ENCODE peak calls at places on chromosome 6, in ten cellular contexts. Z, T, J, E, X, O, Q, G, W and U are unnamed samples.
A peak's percentile ranks its signal among the peaks of the same experiment; 100 is the strongest.

GRCh38 chr6:33781105-33781975 is 7.6 kb downstream of the LEMD2 start:
- DNase-seq in Q (no peak), O (no peak), T (peak; percentile 76), W (no peak), G (no peak), J (no peak), E (peak; percentile 55), X (no peak), Z (peak; percentile 58), U (no peak)

GRCh38 chr6:109455161-109455501 is 441 bp downstream of the MICAL1 start:
- DNase-seq in J (peak; percentile 33), X (peak; percentile 46), G (no peak), E (peak; percentile 51), O (peak; percentile 75), Q (peak; percentile 92), T (no peak), W (no peak), Z (peak; percentile 69), U (peak; percentile 56)

GRCh38 chr6:145669627-145670034 is 65.7 kb downstream of the EPM2A start:
- DNase-seq in J (no peak), Q (no peak), O (no peak), T (peak; percentile 83), X (no peak), E (no peak), G (peak; percentile 23), Z (no peak), W (no peak), U (no peak)

GRCh38 chr6:147141690-147142308 is 62.4 kb upstream of the STXBP5 start:
- DNase-seq in J (no peak), Q (no peak), T (peak; percentile 73), G (no peak), E (no peak), Z (no peak), O (no peak), W (no peak), X (no peak), U (no peak)

GRCh38 chr6:111711476-111711875 is 105.8 kb upstream of the TRAF3IP2 start:
- DNase-seq in G (no peak), Q (no peak), J (no peak), T (no peak), E (no peak), X (peak; percentile 44), W (no peak), Z (peak; percentile 65), O (no peak), U (peak; percentile 27)

GRCh38 chr6:133774356-133774755 is 114.6 kb upstream of the TCF21 start:
- DNase-seq in Z (no peak), X (no peak), J (no peak), T (peak; percentile 68), G (no peak), E (no peak), O (no peak), Q (no peak), W (no peak), U (no peak)

GRCh38 chr6:165008971-165009370 is 300.4 kb downstream of the C6orf118 start:
- DNase-seq in Q (no peak), Z (no peak), X (no peak), J (no peak), E (no peak), G (no peak), O (no peak), W (no peak), T (peak; percentile 56), U (no peak)

GRCh38 chr6:14865609-14866100 is 380.2 kb upstream of the JARID2 start:
- DNase-seq in E (no peak), Q (no peak), W (no peak), J (no peak), X (no peak), Z (no peak), G (no peak), T (peak; percentile 20), O (peak; percentile 53), U (no peak)

GRCh38 chr6:42050011-42050896 is at the start of gene TAF8:
- DNase-seq in O (peak; percentile 95), J (peak; percentile 72), E (peak; percentile 88), Z (peak; percentile 96), W (peak; percentile 88), Q (peak; percentile 98), X (peak; percentile 82), T (peak; percentile 93), G (peak; percentile 76), U (peak; percentile 83)

GRCh38 chr6:71205336-71205956 is 83.2 kb upstream of the OGFRL1 start:
- DNase-seq in T (peak; percentile 74), Z (no peak), G (no peak), W (no peak), Q (no peak), J (no peak), O (no peak), E (no peak), X (no peak), U (no peak)

GRCh38 chr6:122789078-122789861 is at the start of gene SMPDL3A:
- DNase-seq in Q (peak; percentile 89), W (peak; percentile 84), Z (peak; percentile 85), J (no peak), T (peak; percentile 91), E (peak; percentile 81), O (peak; percentile 38), X (peak; percentile 70), G (peak; percentile 69), U (peak; percentile 84)
- TF ChIP-seq CTCF in Q (peak; percentile 33), W (peak; percentile 66), Z (peak; percentile 39), J (no peak), T (peak; percentile 42), E (no peak), O (peak; percentile 50), X (peak; percentile 63), G (peak; percentile 39), U (peak; percentile 43)

DNA sequence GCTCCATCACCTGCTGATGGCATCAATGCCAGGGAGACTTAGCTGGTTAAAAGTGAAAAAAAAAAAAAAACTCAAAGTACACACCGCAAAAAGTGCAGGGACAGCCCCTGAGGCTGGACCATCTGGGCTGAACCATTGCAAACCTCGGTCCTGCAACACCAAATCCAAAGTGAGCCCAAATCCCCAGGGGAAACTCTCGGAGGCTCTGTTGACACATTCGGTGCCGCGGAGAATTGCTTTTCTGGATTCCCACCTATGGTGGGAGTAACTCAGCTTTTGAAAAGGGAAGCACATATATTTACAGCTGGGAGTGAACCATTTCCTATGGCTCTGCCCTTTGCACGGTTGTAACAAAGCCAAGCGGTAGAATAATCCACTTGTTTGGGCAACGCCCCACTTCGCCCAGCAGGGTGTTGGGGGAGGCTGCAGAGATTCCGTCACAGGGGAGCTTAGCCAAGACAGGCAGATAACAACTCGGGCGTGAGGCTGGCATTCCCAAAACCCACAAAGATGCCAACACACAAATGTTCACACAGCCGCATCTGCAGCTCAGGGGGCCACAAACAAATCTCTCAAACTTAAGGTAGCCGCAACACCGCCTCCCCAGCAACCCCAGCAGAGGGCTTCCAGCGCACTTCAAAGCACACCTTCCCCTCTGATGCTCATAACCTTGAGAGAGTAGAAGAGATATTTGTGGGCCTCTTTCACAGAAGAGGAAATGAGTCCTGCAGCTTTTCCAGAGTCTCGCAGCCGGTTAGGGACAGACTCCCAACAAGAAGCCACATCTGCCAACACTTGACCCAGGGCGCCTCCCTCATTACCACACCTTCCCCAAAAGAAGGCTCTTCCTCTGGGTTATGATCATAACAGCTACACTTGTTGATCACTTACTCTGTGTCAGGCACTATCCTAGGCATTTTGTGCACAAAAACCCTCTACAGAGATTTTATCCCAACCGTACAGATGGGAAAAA is 11.4 kb downstream of the ZC3H12D start:
- DNase-seq in X (no peak), E (no peak), T (peak; percentile 19), W (no peak), Z (no peak), Q (peak; percentile 79), G (no peak), J (no peak), O (no peak), U (no peak)
- TF ChIP-seq CTCF in X (no peak), E (no peak), T (no peak), W (peak; percentile 24), Z (peak; percentile 20), Q (peak; percentile 30), G (no peak), J (no peak), O (no peak), U (no peak)

GRCh38 chr6:160221423-160221822 is 37.2 kb downstream of the SLC22A2 start:
- DNase-seq in X (no peak), E (no peak), J (no peak), T (peak; percentile 14), W (no peak), Q (no peak), Z (no peak), G (no peak), O (no peak), U (no peak)
- TF ChIP-seq CTCF in X (no peak), E (no peak), J (no peak), T (no peak), W (no peak), Q (no peak), Z (no peak), G (no peak), O (no peak), U (no peak)

DNA sequence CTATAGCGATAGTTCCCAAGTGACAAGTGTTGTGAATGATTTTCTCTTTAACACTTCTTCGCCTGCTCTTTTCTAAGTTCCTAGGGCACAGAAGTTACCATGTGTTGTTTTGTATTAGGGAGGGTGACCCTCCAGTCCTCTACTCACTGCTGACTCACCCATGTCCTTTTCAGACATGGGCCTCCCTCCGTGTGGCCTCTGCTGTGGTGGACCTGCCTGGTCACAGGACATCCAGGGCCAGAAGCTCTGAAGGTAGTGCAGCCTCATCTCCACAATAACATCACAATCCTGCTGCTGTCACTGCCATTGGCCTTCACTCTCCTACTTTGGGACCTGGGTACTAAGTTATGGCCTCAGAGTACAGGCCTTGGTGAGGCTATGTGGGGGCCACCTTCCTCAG is 87.1 kb upstream of the TNFAIP3 start:
- DNase-seq in T (no peak), W (no peak), O (no peak), E (no peak), Z (no peak), G (no peak), Q (no peak), X (no peak), J (no peak), U (no peak)
- TF ChIP-seq CTCF in T (no peak), W (no peak), O (no peak), E (no peak), Z (no peak), G (no peak), Q (no peak), X (no peak), J (no peak), U (no peak)

DNA sequence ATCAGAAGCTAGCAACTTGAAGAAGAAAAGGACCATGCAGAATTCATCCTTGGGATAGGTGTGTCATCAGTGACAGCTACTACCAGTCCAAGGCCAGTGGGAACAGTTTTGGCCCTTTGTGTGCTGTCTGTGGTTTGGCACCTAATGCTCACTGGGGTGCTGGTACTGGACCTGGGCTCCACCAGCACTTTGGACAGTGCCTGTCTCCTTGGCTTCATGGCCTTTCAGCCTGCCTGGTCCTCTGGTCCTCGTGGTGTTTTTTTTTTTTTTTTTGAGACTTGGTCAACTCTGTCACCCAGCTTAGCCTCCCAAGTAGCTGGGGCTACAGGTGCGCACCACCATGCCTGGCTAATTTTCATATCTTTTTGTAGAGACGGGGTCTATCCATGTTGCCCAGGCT is 56.3 kb downstream of the AKAP7 start:
- DNase-seq in Q (no peak), T (no peak), X (no peak), O (no peak), G (no peak), J (no peak), W (no peak), E (no peak), Z (no peak), U (no peak)
- TF ChIP-seq CTCF in Q (no peak), T (no peak), X (no peak), O (no peak), G (no peak), J (no peak), W (no peak), E (no peak), Z (no peak), U (no peak)

GRCh38 chr6:5995705-5996686 is 10.7 kb downstream of the NRN1 start:
- DNase-seq in O (peak; percentile 30), E (peak; percentile 89), J (no peak), Q (peak; percentile 87), T (peak; percentile 31), G (no peak), W (no peak), Z (peak; percentile 80), X (peak; percentile 58), U (peak; percentile 88)
- TF ChIP-seq CTCF in O (no peak), E (peak; percentile 22), J (no peak), Q (peak; percentile 16), T (peak; percentile 43), G (peak; percentile 25), W (peak; percentile 51), Z (peak; percentile 21), X (peak; percentile 37), U (peak; percentile 43)